ENCODE peak calls at places on chromosomes 16 and 17, in nine cellular contexts. P is GM10248; R is foreskin keratinocyte; I is stimulated activated CD8-positive, alpha-beta memory T cell treated with anti-CD3 and anti-CD28 coated beads, Interleukin-2, amount 100 ng/mL, for 48 hours; A is IMR-90; U is activated gamma-delta T cell treated with Interleukin-2 at 50 U/mL for 16 hours; O is HEK293T; Q is NCI-H2029 treated with DMSO at 0.1 percent for 48 hours; L is left lung. V is an unnamed sample.

GRCh38 chr17:48498168-48498840 is 32.5 kb downstream of the HOXB1 start:
- DNase-seq in U (no peak), L (no peak), A (no peak), R (no peak), O (no peak), I (no peak), Q (peak; percentile 90), P (no peak), V (no peak)

GRCh38 chr17:21689604-21690003 is 2.7 kb upstream of the KCNJ18 start:
- DNase-seq in L (peak; percentile 75), R (no peak), P (no peak), I (no peak), A (peak; percentile 72), O (no peak), Q (no peak), U (no peak), V (no peak)

GRCh38 chr17:2924211-2924610 is 128.0 kb downstream of the RAP1GAP2 start:
- DNase-seq in U (no peak), R (peak; percentile 30), A (peak; percentile 65), Q (no peak), L (no peak), I (no peak), P (no peak), O (no peak), V (no peak)

GRCh38 chr17:62876063-62876462 is 67.9 kb upstream of the MARCHF10 start:
- DNase-seq in A (peak; percentile 39), R (peak; percentile 70), Q (no peak), I (no peak), L (no peak), U (no peak), O (no peak), P (no peak), V (no peak)

GRCh38 chr16:85656351-85657266 is 32.1 kb downstream of the GINS2 start:
- DNase-seq in Q (no peak), P (no peak), A (no peak), U (no peak), O (no peak), L (peak; percentile 72), I (no peak), R (no peak), V (no peak)

GRCh38 chr16:66260522-66261290 is 105.8 kb upstream of the CDH5 start:
- DNase-seq in I (no peak), Q (no peak), A (no peak), O (no peak), P (no peak), R (no peak), L (no peak), U (no peak), V (no peak)

GRCh38 chr17:80424878-80425765 is 10.2 kb downstream of the ENDOV start:
- DNase-seq in O (no peak), U (no peak), R (no peak), P (no peak), I (no peak), L (peak; percentile 64), A (no peak), Q (no peak), V (no peak)

GRCh38 chr17:63113167-63113566 is 147.1 kb downstream of the TANC2 start:
- DNase-seq in L (no peak), U (no peak), P (peak; percentile 11), A (no peak), O (no peak), I (no peak), R (no peak), Q (no peak), V (no peak)

GRCh38 chr17:46157443-46158107 is 35.7 kb downstream of the KANSL1 start:
- DNase-seq in L (no peak), U (no peak), A (peak; percentile 23), Q (no peak), R (no peak), O (no peak), P (no peak), I (no peak), V (no peak)

GRCh38 chr16:49081556-49081955 is 200.1 kb downstream of the CBLN1 start:
- DNase-seq in A (no peak), P (no peak), L (no peak), U (no peak), Q (no peak), I (no peak), O (no peak), R (peak; percentile 28), V (no peak)

GRCh38 chr17:60947100-60947499 is 269.4 kb downstream of the BCAS3 start:
- DNase-seq in P (no peak), L (no peak), R (no peak), I (no peak), O (no peak), U (no peak), A (peak; percentile 86), Q (no peak), V (no peak)

GRCh38 chr17:10499950-10500349 is 18.4 kb downstream of the MYH1 start:
- DNase-seq in U (no peak), L (no peak), Q (no peak), R (no peak), I (no peak), P (no peak), O (no peak), A (no peak), V (no peak)

GRCh38 chr17:38982858-38983746 is 15.9 kb upstream of the FBXO47 start:
- DNase-seq in P (peak; percentile 72), U (peak; percentile 47), Q (peak; percentile 46), A (peak; percentile 75), L (no peak), R (no peak), O (peak; percentile 44), I (no peak), V (peak; percentile 53)

GRCh38 chr17:50957600-50958575 is 91.7 kb upstream of the TOB1 start:
- DNase-seq in P (no peak), Q (no peak), L (no peak), U (no peak), A (no peak), R (no peak), O (no peak), I (no peak), V (no peak)

GRCh38 chr16:85633888-85634287 is 20.8 kb downstream of the GSE1 start:
- DNase-seq in Q (no peak), O (no peak), A (no peak), P (no peak), I (no peak), U (no peak), R (no peak), L (no peak), V (no peak)

GRCh38 chr16:71927383-71927782 is 32.1 kb downstream of the IST1 start:
- DNase-seq in I (no peak), U (no peak), R (peak; percentile 72), P (no peak), O (no peak), L (no peak), Q (no peak), A (peak; percentile 90), V (no peak)

GRCh38 chr16:14148569-14148968 is 77.5 kb downstream of the MRTFB start:
- DNase-seq in R (peak; percentile 78), P (no peak), L (no peak), Q (no peak), A (peak; percentile 5), O (no peak), I (no peak), U (no peak), V (no peak)

GRCh38 chr16:85557976-85558589 is 55.0 kb upstream of the GSE1 start:
- DNase-seq in Q (peak; percentile 63), A (no peak), O (no peak), L (peak; percentile 43), P (no peak), R (no peak), I (no peak), U (no peak), V (no peak)

V was measured in germinal center.